ENCODE peak calls at places on chromosomes 1 and 21, in four cellular contexts. One of them, this sample, is unnamed. For H3K79me2, the result is how much of the 10 kb centered on the place peaks cover.

GRCh38 chr1:93616996-93617669 is 64.5 kb downstream of the BCAR3 start:
- DNase-seq in GM23338: no peak
- DNase-seq in OCI-LY7: no peak
- DNase-seq in neural progenitor cell: no peak
- DNase-seq in this sample: no peak

GRCh38 chr1:46030876-46031660 is 101.4 kb downstream of the PIK3R3 start:
- DNase-seq in GM23338: no peak
- DNase-seq in neural progenitor cell: no peak
- DNase-seq in OCI-LY7: no peak
- DNase-seq in this sample: no peak

GRCh38 chr1:6273380-6273891 is 12.5 kb upstream of the GPR153 start:
- DNase-seq in neural progenitor cell: peak
- DNase-seq in GM23338: peak
- DNase-seq in OCI-LY7: no peak
- DNase-seq in this sample: peak

GRCh38 chr1:231983266-231984193 is 356.9 kb downstream of the DISC1 start:
- DNase-seq in OCI-LY7: no peak
- DNase-seq in neural progenitor cell: no peak
- DNase-seq in GM23338: peak
- DNase-seq in this sample: no peak

GRCh38 chr1:216032977-216033376 is 390.3 kb downstream of the USH2A start:
- DNase-seq in OCI-LY7: no peak
- DNase-seq in neural progenitor cell: no peak
- DNase-seq in GM23338: no peak
- DNase-seq in this sample: no peak

GRCh38 chr1:209805875-209806760 is at the start of gene IRF6:
- DNase-seq in OCI-LY7: no peak
- DNase-seq in GM23338: peak
- DNase-seq in neural progenitor cell: peak
- DNase-seq in this sample: peak

GRCh38 chr1:226846801-226847200 is 23.6 kb upstream of the PSEN2 start:
- DNase-seq in OCI-LY7: no peak
- DNase-seq in GM23338: no peak
- DNase-seq in neural progenitor cell: no peak
- DNase-seq in this sample: no peak

GRCh38 chr1:85818371-85818770 is 110.1 kb upstream of the ZNHIT6 start:
- DNase-seq in GM23338: peak
- DNase-seq in neural progenitor cell: no peak
- DNase-seq in OCI-LY7: no peak
- DNase-seq in this sample: peak

GRCh38 chr1:81097860-81098259 is 702.9 kb upstream of the ADGRL2 start:
- DNase-seq in OCI-LY7: no peak
- DNase-seq in neural progenitor cell: no peak
- DNase-seq in GM23338: no peak
- DNase-seq in this sample: no peak

GRCh38 chr1:57404914-57405313 is 18.9 kb downstream of the DAB1 start:
- DNase-seq in neural progenitor cell: no peak
- DNase-seq in OCI-LY7: no peak
- DNase-seq in GM23338: no peak
- DNase-seq in this sample: no peak

GRCh38 chr1:2594001-2594640 is 7.5 kb downstream of the PRXL2B start:
- DNase-seq in OCI-LY7: no peak
- DNase-seq in GM23338: no peak
- DNase-seq in neural progenitor cell: no peak
- DNase-seq in this sample: peak

GRCh38 chr1:155880251-155880650 is 20.9 kb downstream of the SYT11 start:
- DNase-seq in neural progenitor cell: no peak
- DNase-seq in OCI-LY7: no peak
- DNase-seq in GM23338: no peak
- DNase-seq in this sample: no peak

GRCh38 chr21:45386728-45387371 is 18.1 kb upstream of the COL18A1 start:
- DNase-seq in neural progenitor cell: no peak
- DNase-seq in OCI-LY7: no peak
- DNase-seq in GM23338: no peak
- DNase-seq in this sample: peak

GRCh38 chr21:35643176-35643575 is 417.1 kb downstream of the SETD4 start:
- DNase-seq in OCI-LY7: no peak
- DNase-seq in GM23338: no peak
- DNase-seq in neural progenitor cell: no peak
- DNase-seq in this sample: peak

GRCh38 chr21:29181799-29182470 is 51.5 kb downstream of the MAP3K7CL start:
- DNase-seq in neural progenitor cell: no peak
- DNase-seq in GM23338: no peak
- DNase-seq in OCI-LY7: no peak
- DNase-seq in this sample: peak

GRCh38 chr1:33655496-33655895 is 183.1 kb downstream of the ZSCAN20 start:
- DNase-seq in GM23338: no peak
- DNase-seq in OCI-LY7: no peak
- DNase-seq in neural progenitor cell: no peak
- DNase-seq in this sample: no peak

GRCh38 chr1:15966081-15966955 is 9.6 kb downstream of the ZBTB17 start:
- DNase-seq in OCI-LY7: peak
- DNase-seq in neural progenitor cell: no peak
- DNase-seq in GM23338: no peak
- DNase-seq in this sample: peak

GRCh38 chr1:181386951-181387350 is 96.4 kb upstream of the CACNA1E start:
- DNase-seq in GM23338: no peak
- DNase-seq in OCI-LY7: no peak
- DNase-seq in neural progenitor cell: no peak
- DNase-seq in this sample: no peak

GRCh38 chr21:33362044-33362555 is 37.3 kb downstream of the IFNAR1 start:
- DNase-seq in GM23338: peak
- DNase-seq in neural progenitor cell: peak
- DNase-seq in OCI-LY7: peak
- DNase-seq in this sample: no peak

GRCh38 chr1:11339346-11340247 is 66.6 kb downstream of the UBIAD1 start:
- DNase-seq in OCI-LY7: no peak
- DNase-seq in GM23338: peak
- DNase-seq in neural progenitor cell: peak
- DNase-seq in this sample: no peak

GRCh38 chr1:41954533-41954944 is 35.8 kb upstream of the HIVEP3 start:
- DNase-seq in GM23338: peak
- DNase-seq in OCI-LY7: no peak
- DNase-seq in neural progenitor cell: no peak
- DNase-seq in this sample: peak

GRCh38 chr1:205250699-205251098 is 23.0 kb downstream of the TMCC2 start:
- DNase-seq in OCI-LY7: no peak
- DNase-seq in GM23338: no peak
- DNase-seq in neural progenitor cell: no peak
- DNase-seq in this sample: no peak

GRCh38 chr1:205249651-205250050 is 21.9 kb downstream of the TMCC2 start:
- DNase-seq in GM23338: no peak
- DNase-seq in neural progenitor cell: no peak
- DNase-seq in OCI-LY7: no peak
- DNase-seq in this sample: no peak

GRCh38 chr1:205246426-205247119 is 18.8 kb downstream of the TMCC2 start:
- DNase-seq in neural progenitor cell: no peak
- DNase-seq in GM23338: no peak
- DNase-seq in OCI-LY7: no peak
- DNase-seq in this sample: no peak

GRCh38 chr1:205247130-205247921 is 19.6 kb downstream of the TMCC2 start:
- DNase-seq in GM23338: no peak
- DNase-seq in OCI-LY7: no peak
- DNase-seq in neural progenitor cell: no peak
- DNase-seq in this sample: no peak

DNA sequence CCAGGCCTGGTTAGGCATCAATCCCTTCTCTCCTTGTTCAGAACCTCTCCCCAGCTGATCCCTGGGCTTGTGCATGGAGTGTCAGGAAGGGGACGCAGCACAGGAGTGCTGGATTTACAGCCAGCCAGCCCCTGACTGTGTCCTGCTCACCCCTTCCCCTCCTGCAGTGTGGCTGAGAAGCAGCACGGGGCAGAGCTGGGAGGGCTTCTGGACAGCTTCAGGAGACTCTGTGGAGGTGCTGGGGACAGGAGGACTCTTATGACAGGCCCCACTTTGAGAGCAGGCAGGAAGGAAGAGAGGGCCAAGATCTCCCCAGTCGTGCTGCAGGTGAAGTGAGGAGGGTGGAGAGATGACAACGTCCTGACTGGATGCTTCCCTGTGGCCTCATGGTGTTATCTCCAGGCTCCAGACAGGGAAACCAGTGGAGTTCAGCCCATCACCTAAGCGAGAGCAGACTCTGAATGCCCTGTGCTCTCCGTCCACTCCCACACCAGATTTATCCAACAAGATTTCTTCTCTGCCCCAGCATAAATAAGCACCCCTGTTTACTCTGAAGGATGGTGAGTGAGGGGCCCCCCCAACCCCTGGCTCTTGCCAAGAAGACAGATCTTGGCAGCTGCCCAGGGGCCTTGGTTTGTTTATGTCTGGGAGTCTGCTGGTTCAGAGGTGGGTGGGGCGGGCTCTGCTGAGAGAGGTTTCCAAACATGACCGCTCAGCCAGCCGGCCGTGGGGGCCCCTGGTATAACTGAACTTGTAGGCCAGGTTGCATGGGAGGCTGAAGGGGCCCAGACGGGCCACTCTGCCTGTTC is 21.3 kb downstream of the TMCC2 start:
- DNase-seq in OCI-LY7: no peak
- DNase-seq in GM23338: no peak
- DNase-seq in neural progenitor cell: no peak
- DNase-seq in this sample: peak
- H2AFZ ChIP-seq in OCI-LY7: no peak
- H2AFZ ChIP-seq in GM23338: no peak
- H2AFZ ChIP-seq in neural progenitor cell: no peak
- H2AFZ ChIP-seq in this sample: no peak

GRCh38 chr1:246608616-246609376 is 42.5 kb downstream of the CNST start:
- DNase-seq in neural progenitor cell: peak
- DNase-seq in GM23338: peak
- DNase-seq in OCI-LY7: no peak
- DNase-seq in this sample: peak
- H3K79me2 ChIP-seq in neural progenitor cell: under half
- H3K79me2 ChIP-seq in GM23338: under half
- H3K79me2 ChIP-seq in OCI-LY7: under half
- H3K79me2 ChIP-seq in this sample: under half

GRCh38 chr1:246304468-246305259 is 202.4 kb downstream of the SMYD3 start:
- DNase-seq in neural progenitor cell: no peak
- DNase-seq in OCI-LY7: no peak
- DNase-seq in GM23338: no peak
- DNase-seq in this sample: no peak

GRCh38 chr1:246301553-246302250 is 205.4 kb downstream of the SMYD3 start:
- DNase-seq in OCI-LY7: no peak
- DNase-seq in GM23338: no peak
- DNase-seq in neural progenitor cell: no peak
- DNase-seq in this sample: no peak

GRCh38 chr1:246302671-246303317 is 204.3 kb downstream of the SMYD3 start:
- DNase-seq in neural progenitor cell: peak
- DNase-seq in OCI-LY7: no peak
- DNase-seq in GM23338: no peak
- DNase-seq in this sample: no peak

GRCh38 chr1:246300653-246301549 is 206.2 kb downstream of the SMYD3 start:
- DNase-seq in GM23338: no peak
- DNase-seq in OCI-LY7: no peak
- DNase-seq in neural progenitor cell: no peak
- DNase-seq in this sample: no peak

GRCh38 chr1:246302251-246302625 is 204.8 kb downstream of the SMYD3 start:
- DNase-seq in neural progenitor cell: no peak
- DNase-seq in GM23338: no peak
- DNase-seq in OCI-LY7: no peak
- DNase-seq in this sample: no peak
- H2AFZ ChIP-seq in neural progenitor cell: no peak
- H2AFZ ChIP-seq in GM23338: no peak
- H2AFZ ChIP-seq in OCI-LY7: no peak
- H2AFZ ChIP-seq in this sample: no peak

DNA sequence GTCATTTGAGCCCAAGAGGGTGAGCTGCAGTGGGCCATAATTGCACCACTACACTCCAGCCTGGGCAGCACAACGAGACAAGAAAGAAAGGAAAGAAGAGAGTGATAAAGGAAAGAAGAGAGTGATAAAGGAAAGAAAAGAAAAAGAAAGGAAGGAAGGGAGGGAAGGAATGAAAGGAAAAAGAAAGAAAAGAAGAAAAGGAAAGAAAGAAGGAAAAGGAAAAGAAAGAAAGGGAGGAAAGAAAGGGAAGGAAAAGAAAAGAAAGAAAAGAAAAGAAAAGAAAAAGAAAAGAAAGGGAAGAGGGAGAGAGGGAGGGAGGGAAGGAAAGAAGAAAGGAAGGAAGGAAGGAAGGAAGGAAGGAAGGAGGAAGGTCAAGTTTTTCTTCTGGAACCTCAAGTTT is 17.5 kb downstream of the TRIT1 start:
- DNase-seq in OCI-LY7: no peak
- DNase-seq in neural progenitor cell: no peak
- DNase-seq in GM23338: no peak
- DNase-seq in this sample: no peak
- H3K79me2 ChIP-seq in OCI-LY7: under half
- H3K79me2 ChIP-seq in neural progenitor cell: half or more
- H3K79me2 ChIP-seq in GM23338: half or more
- H3K79me2 ChIP-seq in this sample: under half

GRCh38 chr21:38095220-38095619 is 161.6 kb upstream of the KCNJ15 start:
- DNase-seq in GM23338: no peak
- DNase-seq in OCI-LY7: no peak
- DNase-seq in neural progenitor cell: no peak
- DNase-seq in this sample: peak
- H2AFZ ChIP-seq in GM23338: no peak
- H2AFZ ChIP-seq in OCI-LY7: no peak
- H2AFZ ChIP-seq in neural progenitor cell: no peak
- H2AFZ ChIP-seq in this sample: no peak

DNA sequence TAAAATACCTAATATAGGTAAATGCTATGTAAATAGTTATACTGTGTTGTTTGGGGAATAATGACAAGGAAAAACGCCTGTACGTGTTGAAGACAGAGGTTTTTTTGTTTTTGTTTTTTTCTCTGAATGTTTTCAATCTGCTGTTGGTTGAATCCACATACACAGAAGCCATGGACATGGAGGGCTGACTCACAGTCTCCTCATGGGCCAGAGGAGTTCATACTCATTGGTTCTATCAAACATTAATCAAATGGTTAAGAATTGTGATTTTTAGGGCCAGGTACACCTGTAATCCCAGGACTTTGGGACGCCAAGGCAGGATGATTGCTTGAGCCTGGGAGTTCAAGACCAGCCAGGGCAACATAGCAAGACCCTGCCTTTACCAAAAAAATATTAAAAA is 20.5 kb downstream of the MIER1 start:
- DNase-seq in neural progenitor cell: no peak
- DNase-seq in GM23338: no peak
- DNase-seq in OCI-LY7: no peak
- DNase-seq in this sample: no peak
- H3K79me2 ChIP-seq in neural progenitor cell: under half
- H3K79me2 ChIP-seq in GM23338: under half
- H3K79me2 ChIP-seq in OCI-LY7: half or more
- H3K79me2 ChIP-seq in this sample: half or more